ENCODE peak calls at places on chromosome 1, in four cellular contexts. I is activated T-cell treated with anti-CD3 and anti-CD28 coated beads, Interleukin-2, amount 50 U/mL, for 4 hours; J is Peyer's patch; S is activated CD4-positive, CD25-positive, alpha-beta regulatory T cell. G is an unnamed sample.
A peak's percentile ranks its signal among the peaks of the same experiment; 100 is the strongest.

GRCh38 chr1:44377925-44378784 is 23.1 kb upstream of the ERI3 start:
- DNase-seq in I (peak; percentile 40), J (peak; percentile 59), S (no peak), G (peak; percentile 12)

GRCh38 chr1:209246660-209247059 is 336.9 kb upstream of the CAMK1G start:
- DNase-seq in I (no peak), J (no peak), S (no peak), G (no peak)

GRCh38 chr1:201593200-201593828 is 54.4 kb downstream of the NAV1 start:
- DNase-seq in I (no peak), J (no peak), S (no peak), G (no peak)

GRCh38 chr1:35448344-35448801 is 108.8 kb downstream of the KIAA0319L start:
- DNase-seq in I (no peak), J (no peak), S (no peak), G (no peak)

GRCh38 chr1:77395051-77395450 is 113.2 kb downstream of the AK5 start:
- DNase-seq in I (no peak), J (no peak), S (no peak), G (no peak)

GRCh38 chr1:228341450-228341813 is 65.2 kb downstream of the TRIM11 start:
- DNase-seq in I (no peak), J (peak; percentile 33), S (no peak), G (no peak)

GRCh38 chr1:9717193-9718005 is 65.9 kb downstream of the PIK3CD start:
- DNase-seq in I (peak; percentile 72), J (peak; percentile 97), S (peak; percentile 41), G (peak; percentile 75)

GRCh38 chr1:214476958-214477870 is 74.2 kb downstream of the PTPN14 start:
- DNase-seq in I (no peak), J (no peak), S (no peak), G (no peak)

GRCh38 chr1:217089239-217090014 is 366.2 kb upstream of the ESRRG start:
- DNase-seq in I (no peak), J (peak; percentile 57), S (no peak), G (no peak)

GRCh38 chr1:22709891-22710687 is 550 bp upstream of the EPHB2 start:
- DNase-seq in I (no peak), J (peak; percentile 62), S (no peak), G (no peak)

GRCh38 chr1:93888900-93889299 is 9.9 kb upstream of the DNTTIP2 start:
- DNase-seq in I (no peak), J (no peak), S (no peak), G (no peak)

GRCh38 chr1:116020668-116021272 is 44.5 kb downstream of the SLC22A15 start:
- DNase-seq in I (peak; percentile 10), J (peak; percentile 66), S (no peak), G (no peak)

GRCh38 chr1:114339379-114339778 is 171.6 kb downstream of the TRIM33 start:
- DNase-seq in I (no peak), J (no peak), S (no peak), G (no peak)

GRCh38 chr1:95168638-95169411 is 51.7 kb downstream of the TLCD4 start:
- DNase-seq in I (no peak), J (no peak), S (no peak), G (no peak)

GRCh38 chr1:26861889-26862371 is 1.0 kb upstream of the SFN start:
- DNase-seq in I (no peak), J (no peak), S (no peak), G (no peak)

GRCh38 chr1:42876009-42876408 is 29.6 kb downstream of the ZNF691 start:
- DNase-seq in I (no peak), J (no peak), S (no peak), G (no peak)

GRCh38 chr1:19563336-19564097 is 78.2 kb upstream of the CAPZB start:
- DNase-seq in I (no peak), J (peak; percentile 47), S (no peak), G (no peak)

GRCh38 chr1:17198476-17199258 is 6.3 kb upstream of the PADI1 start:
- DNase-seq in I (peak; percentile 1), J (peak; percentile 36), S (no peak), G (no peak)

GRCh38 chr1:66450043-66450514 is 83.9 kb upstream of the SGIP1 start:
- DNase-seq in I (no peak), J (no peak), S (no peak), G (no peak)

GRCh38 chr1:109790735-109791494 is 27.2 kb upstream of the EPS8L3 start:
- DNase-seq in I (peak; percentile 69), J (peak; percentile 85), S (peak; percentile 36), G (peak; percentile 88)

GRCh38 chr1:241702436-241702835 is 50.4 kb downstream of the WDR64 start:
- DNase-seq in I (no peak), J (no peak), S (no peak), G (no peak)

GRCh38 chr1:16226129-16226494 is 10.9 kb downstream of the CPLANE2 start:
- DNase-seq in I (no peak), J (no peak), S (no peak), G (no peak)

GRCh38 chr1:46522184-46522968 is 29.1 kb downstream of the KNCN start:
- DNase-seq in I (no peak), J (peak; percentile 59), S (no peak), G (no peak)

GRCh38 chr1:204363335-204364114 is 3.8 kb upstream of the PLEKHA6 start:
- DNase-seq in I (peak; percentile 72), J (peak; percentile 87), S (peak; percentile 28), G (peak; percentile 80)